ENCODE peak calls at places on chromosomes 4 and X, in ten cellular contexts. L, O, C, V, Z, R, N, D, Q and I are unnamed samples.

GRCh38 chrX:134416106-134416505 is 43.9 kb upstream of the HPRT1 start:
- DNase-seq in V (no peak), R (no peak), L (no peak), Z (no peak), Q (no peak), D (no peak), O (no peak), C (no peak), N (no peak), I (no peak)

GRCh38 chr4:71558248-71558647 is 219.4 kb downstream of the SLC4A4 start:
- DNase-seq in N (no peak), V (no peak), Z (no peak), L (no peak), Q (peak), C (no peak), R (no peak), D (no peak), O (no peak), I (no peak)

GRCh38 chrX:40414335-40414734 is 166.4 kb upstream of the ATP6AP2 start:
- DNase-seq in O (no peak), Z (no peak), D (no peak), R (no peak), L (no peak), C (no peak), V (no peak), N (no peak), Q (no peak), I (no peak)

GRCh38 chr4:26476545-26476944 is 13.7 kb downstream of the CCKAR start:
- DNase-seq in D (no peak), N (no peak), O (no peak), C (no peak), V (no peak), L (no peak), Q (no peak), R (no peak), Z (no peak), I (no peak)

GRCh38 chr4:3145251-3145908 is 70.9 kb downstream of the HTT start:
- DNase-seq in C (no peak), Z (no peak), D (no peak), V (no peak), N (peak), L (no peak), Q (peak), O (no peak), R (no peak), I (peak)

GRCh38 chrX:155334486-155335316 is at the start of gene CLIC2:
- DNase-seq in N (peak), Q (peak), V (no peak), Z (no peak), O (no peak), C (peak), D (no peak), L (no peak), R (no peak), I (peak)

GRCh38 chrX:71870337-71871098 is 40.1 kb upstream of the NHSL2 start:
- DNase-seq in C (no peak), R (no peak), Z (peak), Q (peak), O (peak), L (peak), N (peak), D (peak), V (peak), I (no peak)

GRCh38 chrX:47577424-47577823 is 4.8 kb upstream of the TIMP1 start:
- DNase-seq in C (no peak), R (no peak), V (no peak), D (no peak), Q (no peak), N (no peak), Z (no peak), O (no peak), L (no peak), I (no peak)

GRCh38 chr4:38621004-38621684 is 42.9 kb upstream of the KLF3 start:
- DNase-seq in R (no peak), N (peak), V (no peak), O (peak), L (no peak), C (peak), Q (peak), Z (no peak), D (no peak), I (peak)

GRCh38 chr4:158172558-158173258 is at the start of gene GASK1B:
- DNase-seq in O (peak), R (no peak), C (peak), D (peak), Q (peak), V (peak), L (peak), Z (peak), N (peak), I (peak)